ENCODE peak calls at places on chromosomes 7 and 10, in nine cellular contexts. M, S, P, J, R, I, Q, Z and G are unnamed samples.

GRCh38 chr7:13793926-13794325 is 195.5 kb downstream of the ETV1 start:
- DNase-seq in M (no peak), S (no peak), P (no peak), J (no peak), R (no peak), I (no peak), Q (no peak), Z (no peak), G (no peak)

GRCh38 chr7:151663382-151664100 is 143.8 kb upstream of the RHEB start:
- DNase-seq in M (no peak), S (no peak), P (no peak), J (no peak), R (no peak), I (no peak), Q (no peak), Z (no peak), G (no peak)

GRCh38 chr7:138001529-138002095 is at the start of gene CREB3L2:
- DNase-seq in M (peak; percentile 82), S (peak; percentile 70), P (peak; percentile 60), J (peak; percentile 69), R (peak; percentile 73), I (peak; percentile 55), Q (peak; percentile 73), Z (no peak), G (peak; percentile 67)

GRCh38 chr7:116438274-116438673 is 61.3 kb upstream of the CAV2 start:
- DNase-seq in M (no peak), S (no peak), P (no peak), J (no peak), R (no peak), I (no peak), Q (no peak), Z (peak; percentile 58), G (no peak)

GRCh38 chr7:35648367-35648766 is 46.6 kb downstream of the HERPUD2 start:
- DNase-seq in M (no peak), S (no peak), P (no peak), J (no peak), R (no peak), I (no peak), Q (no peak), Z (no peak), G (no peak)

GRCh38 chr10:1538531-1539061 is 198.7 kb downstream of the ADARB2 start:
- DNase-seq in M (no peak), S (no peak), P (no peak), J (no peak), R (no peak), I (no peak), Q (no peak), Z (no peak), G (no peak)

GRCh38 chr10:131078131-131078881 is 233.2 kb downstream of the TCERG1L start:
- DNase-seq in M (peak; percentile 38), S (no peak), P (no peak), J (no peak), R (peak; percentile 19), I (no peak), Q (no peak), Z (no peak), G (no peak)

GRCh38 chr10:118594392-118595063 is 920 bp downstream of the PRLHR start:
- DNase-seq in M (peak; percentile 92), S (peak; percentile 30), P (peak; percentile 29), J (peak; percentile 81), R (peak; percentile 97), I (no peak), Q (no peak), Z (no peak), G (peak; percentile 78)

GRCh38 chr7:128453836-128454804 is 1.6 kb upstream of the HILPDA start:
- DNase-seq in M (peak; percentile 88), S (no peak), P (no peak), J (peak; percentile 54), R (peak; percentile 92), I (no peak), Q (no peak), Z (no peak), G (peak; percentile 91)

GRCh38 chr7:12777257-12777656 is 89.8 kb downstream of the ARL4A start:
- DNase-seq in M (no peak), S (no peak), P (no peak), J (no peak), R (no peak), I (no peak), Q (no peak), Z (no peak), G (no peak)

GRCh38 chr10:50554995-50555568 is 68.7 kb downstream of the SGMS1 start:
- DNase-seq in M (no peak), S (peak; percentile 7), P (no peak), J (no peak), R (peak; percentile 54), I (no peak), Q (no peak), Z (no peak), G (no peak)